ENCODE peak calls at places on chromosomes 16 and 17, in four cellular contexts. C, O, J and D are unnamed samples.

GRCh38 chr16:28014851-28015250 is 48.7 kb downstream of the GSG1L start:
- DNase-seq in C (no peak), O (no peak), J (no peak), D (no peak)

GRCh38 chr16:82011199-82011641 is at the start of gene SDR42E1:
- DNase-seq in C (no peak), O (peak; percentile 89), J (peak; percentile 62), D (peak; percentile 46)

GRCh38 chr16:85521737-85522042 is 91.4 kb upstream of the GSE1 start:
- DNase-seq in C (no peak), O (no peak), J (no peak), D (no peak)

GRCh38 chr17:44024271-44024663 is 9.5 kb upstream of the TMEM101 start:
- DNase-seq in C (no peak), O (no peak), J (no peak), D (no peak)

GRCh38 chr16:67198238-67198734 is 645 bp upstream of the ELMO3 start:
- DNase-seq in C (no peak), O (peak; percentile 83), J (no peak), D (no peak)

GRCh38 chr17:81608082-81608481 is 28.8 kb downstream of the NPLOC4 start:
- DNase-seq in C (no peak), O (no peak), J (no peak), D (no peak)

GRCh38 chr17:51164911-51165679 is 1.1 kb upstream of the NME2 start:
- DNase-seq in C (no peak), O (peak; percentile 63), J (no peak), D (no peak)

GRCh38 chr17:62648247-62648953 is 20.9 kb downstream of the MRC2 start:
- DNase-seq in C (no peak), O (no peak), J (no peak), D (no peak)

GRCh38 chr16:23355106-23355670 is 53.1 kb downstream of the SCNN1B start:
- DNase-seq in C (no peak), O (no peak), J (no peak), D (no peak)

GRCh38 chr17:31579265-31579664 is 187.8 kb downstream of the RAB11FIP4 start:
- DNase-seq in C (no peak), O (no peak), J (no peak), D (no peak)

GRCh38 chr17:50950002-50950877 is 84.1 kb upstream of the TOB1 start:
- DNase-seq in C (no peak), O (peak; percentile 89), J (peak; percentile 36), D (no peak)

GRCh38 chr17:4554441-4554996 is 665 bp downstream of the MYBBP1A start:
- DNase-seq in C (no peak), O (no peak), J (no peak), D (no peak)

GRCh38 chr16:68309798-68310197 is 948 bp downstream of the SLC7A6OS start:
- DNase-seq in C (no peak), O (no peak), J (no peak), D (no peak)

GRCh38 chr16:89314357-89314756 is 96.9 kb downstream of the ZNF778 start:
- DNase-seq in C (no peak), O (no peak), J (peak; percentile 28), D (no peak)

GRCh38 chr16:13296206-13296605 is 394.8 kb downstream of the SHISA9 start:
- DNase-seq in C (no peak), O (no peak), J (no peak), D (no peak)

GRCh38 chr16:66382966-66383299 is 16.4 kb downstream of the CDH5 start:
- DNase-seq in C (no peak), O (no peak), J (no peak), D (no peak)

GRCh38 chr16:339680-340079 is 12.8 kb downstream of the AXIN1 start:
- DNase-seq in C (no peak), O (no peak), J (no peak), D (no peak)

GRCh38 chr17:17440938-17441730 is 35.7 kb upstream of the MED9 start:
- DNase-seq in C (no peak), O (no peak), J (no peak), D (no peak)

GRCh38 chr16:74896389-74897370 is 88.2 kb downstream of the WDR59 start:
- DNase-seq in C (no peak), O (peak; percentile 20), J (no peak), D (no peak)

GRCh38 chr17:7034955-7035590 is 742 bp upstream of the SLC16A13 start:
- DNase-seq in C (no peak), O (no peak), J (no peak), D (no peak)

GRCh38 chr17:614637-615546 is 99.7 kb downstream of the VPS53 start:
- DNase-seq in C (no peak), O (no peak), J (no peak), D (no peak)

GRCh38 chr17:62616993-62617893 is 10.2 kb upstream of the MRC2 start:
- DNase-seq in C (peak; percentile 51), O (peak; percentile 6), J (no peak), D (no peak)

GRCh38 chr17:66431080-66431795 is 128.8 kb downstream of the PRKCA start:
- DNase-seq in C (no peak), O (no peak), J (no peak), D (no peak)

GRCh38 chr17:8856869-8857575 is 10.5 kb downstream of the PIK3R6 start:
- DNase-seq in C (no peak), O (no peak), J (no peak), D (no peak)

GRCh38 chr17:42928714-42929496 is 28.3 kb downstream of the G6PC1 start:
- DNase-seq in C (no peak), O (peak; percentile 62), J (peak; percentile 7), D (no peak)

GRCh38 chr17:74190807-74191206 is 12.7 kb upstream of the RPL38 start:
- DNase-seq in C (no peak), O (no peak), J (no peak), D (no peak)

GRCh38 chr16:3879887-3880564 is 487 bp downstream of the CREBBP start:
- DNase-seq in C (no peak), O (peak; percentile 86), J (peak; percentile 71), D (peak; percentile 71)